ENCODE peak calls at places on chromosomes 1 and 21, in four cellular contexts. V, D, Z and X are unnamed samples.

GRCh38 chr1:149845416-149845815 is 54.0 kb upstream of the BOLA1 start:
- DNase-seq in D (no peak), Z (no peak), V (peak; percentile 17), X (no peak)

GRCh38 chr1:1082239-1083180 is 8.4 kb upstream of the RNF223 start:
- DNase-seq in V (peak; percentile 77), D (peak; percentile 65), Z (no peak), X (peak; percentile 59)

GRCh38 chr1:50268049-50268448 is 155.2 kb downstream of the DMRTA2 start:
- DNase-seq in Z (peak; percentile 28), D (no peak), V (no peak), X (no peak)

GRCh38 chr1:47388548-47389238 is 27.4 kb upstream of the FOXE3 start:
- DNase-seq in D (no peak), V (peak; percentile 87), Z (peak; percentile 56), X (peak; percentile 74)

GRCh38 chr1:15178571-15179484 is 25.3 kb downstream of the TMEM51 start:
- DNase-seq in D (no peak), V (no peak), Z (peak; percentile 97), X (no peak)

GRCh38 chr1:201946224-201946908 is at the start of gene LMOD1:
- DNase-seq in V (peak; percentile 94), D (peak; percentile 85), Z (peak; percentile 57), X (peak; percentile 99)

GRCh38 chr1:228955691-228956090 is 220.4 kb downstream of the RHOU start:
- DNase-seq in Z (no peak), D (no peak), V (peak; percentile 1), X (no peak)

GRCh38 chr1:97553975-97554374 is 366.9 kb downstream of the DPYD start:
- DNase-seq in Z (no peak), V (no peak), D (no peak), X (no peak)

GRCh38 chr21:45448283-45448809 is 43.4 kb downstream of the COL18A1 start:
- DNase-seq in V (no peak), D (no peak), Z (no peak), X (no peak)

GRCh38 chr1:42214447-42214871 is 49.9 kb upstream of the GUCA2A start:
- DNase-seq in Z (peak; percentile 72), V (no peak), D (no peak), X (no peak)

GRCh38 chr21:32442566-32443318 is 30.2 kb downstream of the EVA1C start:
- DNase-seq in Z (no peak), V (no peak), D (no peak), X (no peak)

GRCh38 chr1:61054636-61055035 is 27.7 kb upstream of the NFIA start:
- DNase-seq in V (no peak), Z (no peak), D (no peak), X (no peak)

GRCh38 chr1:116115476-116115875 is 4.3 kb downstream of the MAB21L3 start:
- DNase-seq in D (no peak), V (no peak), Z (peak; percentile 27), X (no peak)

GRCh38 chr1:40711465-40712404 is 20.2 kb downstream of the NFYC start:
- DNase-seq in Z (peak; percentile 92), D (no peak), V (no peak), X (no peak)

GRCh38 chr1:243270097-243270864 is 14.4 kb downstream of the SDCCAG8 start:
- DNase-seq in D (no peak), Z (no peak), V (no peak), X (no peak)

GRCh38 chr1:156128749-156129682 is 14.5 kb downstream of the LMNA start:
- DNase-seq in V (no peak), Z (no peak), D (no peak), X (no peak)

GRCh38 chr1:29331309-29331708 is 95.0 kb downstream of the PTPRU start:
- DNase-seq in Z (no peak), V (no peak), D (no peak), X (no peak)

GRCh38 chr1:32242341-32242851 is 4.6 kb upstream of the FAM167B start:
- DNase-seq in Z (no peak), V (no peak), D (no peak), X (no peak)

GRCh38 chr1:95286479-95286878 is 52.5 kb downstream of the RWDD3 start:
- DNase-seq in D (no peak), V (no peak), Z (no peak), X (no peak)

GRCh38 chr1:225881081-225882007 is 836 bp downstream of the TMEM63A start:
- DNase-seq in V (peak; percentile 89), D (peak; percentile 85), Z (peak; percentile 28), X (peak; percentile 78)

GRCh38 chr1:179090522-179090921 is 8.7 kb downstream of the TOR3A start:
- DNase-seq in D (no peak), V (no peak), Z (no peak), X (peak; percentile 76)

GRCh38 chr1:13808729-13809131 is 108.7 kb downstream of the PRDM2 start:
- DNase-seq in D (peak; percentile 61), V (no peak), Z (peak; percentile 9), X (no peak)

GRCh38 chr1:116508984-116509980 is 61.5 kb downstream of the CD58 start:
- DNase-seq in V (no peak), D (no peak), Z (peak; percentile 94), X (no peak)

GRCh38 chr21:37073417-37074194 is 552 bp downstream of the TTC3 start:
- DNase-seq in V (peak; percentile 94), Z (no peak), D (peak; percentile 85), X (peak; percentile 77)

GRCh38 chr1:23563003-23563402 is 3.7 kb upstream of the ID3 start:
- DNase-seq in Z (no peak), D (no peak), V (no peak), X (no peak)

GRCh38 chr1:222777463-222777862 is 37.4 kb upstream of the DISP1 start:
- DNase-seq in D (no peak), V (no peak), Z (peak; percentile 80), X (no peak)

GRCh38 chr1:94336991-94337390 is 81.2 kb upstream of the ABCD3 start:
- DNase-seq in Z (no peak), D (no peak), V (no peak), X (no peak)

GRCh38 chr21:41885341-41886024 is 6.3 kb upstream of the PRDM15 start:
- DNase-seq in D (no peak), V (no peak), Z (no peak), X (no peak)

GRCh38 chr21:46559291-46559983 is 45.4 kb downstream of the S100B start:
- DNase-seq in Z (no peak), V (peak; percentile 81), D (no peak), X (no peak)

GRCh38 chr1:25253911-25254310 is 6.7 kb upstream of the RSRP1 start:
- DNase-seq in Z (peak; percentile 60), V (no peak), D (no peak), X (no peak)

GRCh38 chr1:157700711-157701110 is at the start of gene FCRL3:
- DNase-seq in Z (no peak), D (no peak), V (no peak), X (no peak)

GRCh38 chr1:151292207-151293030 is 10.3 kb downstream of the ZNF687 start:
- DNase-seq in V (peak; percentile 84), Z (no peak), D (no peak), X (no peak)
- TF ChIP-seq CTCF in V (no peak), Z (no peak), D (no peak), X (no peak)

DNA sequence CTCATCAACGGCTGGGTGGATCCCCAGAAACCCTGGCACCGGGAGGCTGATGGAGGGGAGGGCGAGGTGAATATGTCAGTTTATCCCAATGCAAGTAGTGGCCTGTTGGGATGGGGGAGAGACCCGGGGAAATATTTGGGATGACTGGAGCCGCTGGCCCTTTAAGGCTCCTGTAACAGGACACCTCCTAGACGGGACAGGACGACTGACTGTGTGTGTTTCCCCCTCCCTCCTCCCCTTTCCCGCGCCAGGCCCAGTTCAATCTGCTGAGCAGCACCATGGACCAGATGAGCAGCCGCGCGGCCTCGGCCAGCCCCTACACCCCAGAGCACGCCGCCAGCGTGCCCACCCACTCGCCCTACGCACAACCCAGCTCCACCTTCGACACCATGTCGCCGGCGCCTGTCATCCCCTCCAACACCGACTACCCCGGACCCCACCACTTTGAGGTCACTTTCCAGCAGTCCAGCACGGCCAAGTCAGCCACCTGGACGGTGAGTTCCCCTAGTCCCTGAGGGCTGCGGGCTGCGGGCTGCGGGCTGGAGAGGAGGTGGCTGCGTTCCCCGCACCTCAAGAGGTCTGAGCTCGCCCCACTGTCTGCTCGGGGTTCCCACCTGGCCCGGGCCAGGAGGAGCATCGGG is 44.8 kb upstream of the CCDC27 start:
- DNase-seq in Z (no peak), V (no peak), D (no peak), X (no peak)
- H3K4me3 ChIP-seq in Z (peak overlapping the region; percentile 37), V (no peak overlapping the region), D (no peak overlapping the region), X (no peak overlapping the region)

DNA sequence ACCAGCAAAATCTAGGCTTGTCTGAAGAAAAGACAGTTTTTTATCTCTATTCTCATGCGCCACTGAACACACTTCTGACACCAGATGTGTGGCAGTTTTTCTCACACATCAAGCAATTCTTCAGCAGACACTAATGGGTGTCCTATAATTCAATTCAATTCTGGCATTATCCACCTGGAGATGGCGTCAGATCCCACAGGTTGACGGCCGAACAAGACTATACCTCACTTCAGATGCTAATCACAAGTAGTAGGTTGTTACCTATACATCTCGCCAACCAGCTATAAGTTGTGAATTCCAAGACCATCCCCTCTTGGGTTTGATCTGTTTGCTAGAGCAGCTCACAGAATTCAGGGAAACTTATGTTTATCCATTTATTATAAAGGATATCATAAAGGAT is 89.9 kb upstream of the ARTN start:
- DNase-seq in Z (no peak), V (no peak), D (no peak), X (no peak)
- TF ChIP-seq CTCF in Z (peak; percentile 5), V (no peak), D (no peak), X (no peak)

GRCh38 chr1:205449750-205450443 is 5.9 kb downstream of the BLACAT1 start:
- DNase-seq in Z (peak; percentile 98), V (no peak), D (peak; percentile 92), X (no peak)
- H3K4me3 ChIP-seq in Z (peak overlapping the region; percentile 76), V (no peak overlapping the region), D (peak overlapping the region; percentile 36), X (no peak overlapping the region)

DNA sequence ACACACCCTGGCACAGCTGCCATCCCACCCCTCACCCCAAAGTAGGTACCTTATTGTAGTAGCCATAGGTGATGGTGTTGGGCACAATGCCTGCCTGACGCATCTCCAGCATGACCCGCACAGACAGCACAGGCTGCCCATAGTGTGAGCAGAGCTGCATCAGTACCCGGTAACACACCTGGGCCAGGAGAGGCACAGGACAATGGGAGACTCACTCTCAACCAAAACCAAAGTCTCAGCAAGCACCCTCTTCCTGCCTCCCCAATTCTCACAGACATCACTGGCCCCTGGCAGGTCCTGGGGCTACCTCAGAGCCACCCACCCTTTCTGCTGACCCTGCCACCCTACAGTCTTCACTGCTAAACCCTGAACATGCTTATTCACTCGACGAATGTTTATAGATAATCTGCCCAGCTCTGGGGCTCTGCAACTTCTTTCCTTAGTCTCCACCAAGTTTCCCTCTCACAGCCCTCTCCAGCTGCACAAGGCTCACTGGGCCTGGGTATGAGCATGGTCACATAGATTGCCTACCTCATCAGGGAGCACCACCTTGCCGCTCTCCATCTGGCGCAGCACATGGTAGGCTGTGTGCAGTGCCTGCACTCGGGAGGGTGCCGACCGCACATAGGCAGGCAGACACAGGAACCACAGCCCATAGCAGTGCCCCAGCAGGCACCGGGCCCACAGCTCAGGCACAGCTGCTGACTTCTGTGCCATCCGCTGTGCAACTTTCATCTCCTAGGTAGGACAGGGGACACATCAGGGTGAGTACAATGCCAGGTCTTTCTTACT is 10.3 kb downstream of the DENND4B start:
- DNase-seq in D (peak; percentile 37), Z (no peak), V (no peak), X (no peak)
- TF ChIP-seq CTCF in D (no peak), Z (no peak), V (no peak), X (no peak)